ENCODE peak calls at places on chromosomes 1 and 21, in eight cellular contexts. One of them, this sample, is unnamed.

GRCh38 chr1:79290927-79291474 is 284.5 kb upstream of the ADGRL4 start:
- DNase-seq in endodermal cell: no peak
- DNase-seq in LNCaP clone FGC: peak
- DNase-seq in stimulated activated CD4-positive, alpha-beta T cell treated with anti-CD3 and anti-CD28 coated beads, TNF-alpha, amount 100 ng/mL, for 4 hours: no peak
- DNase-seq in aorta: no peak
- DNase-seq in 8988T: no peak
- DNase-seq in A172: no peak
- DNase-seq in COR-L47: no peak
- DNase-seq in this sample: no peak

GRCh38 chr1:247421074-247421473 is 5.1 kb downstream of the NLRP3 start:
- DNase-seq in endodermal cell: no peak
- DNase-seq in LNCaP clone FGC: no peak
- DNase-seq in stimulated activated CD4-positive, alpha-beta T cell treated with anti-CD3 and anti-CD28 coated beads, TNF-alpha, amount 100 ng/mL, for 4 hours: no peak
- DNase-seq in aorta: no peak
- DNase-seq in 8988T: no peak
- DNase-seq in A172: no peak
- DNase-seq in COR-L47: no peak
- DNase-seq in this sample: no peak

GRCh38 chr1:231931846-231932454 is 305.4 kb downstream of the DISC1 start:
- DNase-seq in endodermal cell: peak
- DNase-seq in LNCaP clone FGC: no peak
- DNase-seq in stimulated activated CD4-positive, alpha-beta T cell treated with anti-CD3 and anti-CD28 coated beads, TNF-alpha, amount 100 ng/mL, for 4 hours: no peak
- DNase-seq in aorta: no peak
- DNase-seq in 8988T: no peak
- DNase-seq in A172: no peak
- DNase-seq in COR-L47: no peak
- DNase-seq in this sample: peak

GRCh38 chr1:107432108-107432507 is 291.3 kb downstream of the NTNG1 start:
- DNase-seq in endodermal cell: no peak
- DNase-seq in LNCaP clone FGC: no peak
- DNase-seq in stimulated activated CD4-positive, alpha-beta T cell treated with anti-CD3 and anti-CD28 coated beads, TNF-alpha, amount 100 ng/mL, for 4 hours: no peak
- DNase-seq in aorta: no peak
- DNase-seq in 8988T: no peak
- DNase-seq in A172: no peak
- DNase-seq in COR-L47: no peak
- DNase-seq in this sample: no peak

GRCh38 chr1:159197767-159198557 is 6.7 kb upstream of the ACKR1 start:
- DNase-seq in endodermal cell: peak
- DNase-seq in LNCaP clone FGC: peak
- DNase-seq in stimulated activated CD4-positive, alpha-beta T cell treated with anti-CD3 and anti-CD28 coated beads, TNF-alpha, amount 100 ng/mL, for 4 hours: no peak
- DNase-seq in aorta: no peak
- DNase-seq in 8988T: peak
- DNase-seq in A172: peak
- DNase-seq in COR-L47: peak
- DNase-seq in this sample: peak

GRCh38 chr1:15950763-15951295 is 25.1 kb downstream of the ZBTB17 start:
- DNase-seq in endodermal cell: no peak
- DNase-seq in LNCaP clone FGC: no peak
- DNase-seq in stimulated activated CD4-positive, alpha-beta T cell treated with anti-CD3 and anti-CD28 coated beads, TNF-alpha, amount 100 ng/mL, for 4 hours: peak
- DNase-seq in aorta: peak
- DNase-seq in 8988T: no peak
- DNase-seq in A172: peak
- DNase-seq in COR-L47: no peak
- DNase-seq in this sample: no peak

GRCh38 chr1:54768093-54768492 is 3.8 kb upstream of the PARS2 start:
- DNase-seq in endodermal cell: no peak
- DNase-seq in LNCaP clone FGC: no peak
- DNase-seq in stimulated activated CD4-positive, alpha-beta T cell treated with anti-CD3 and anti-CD28 coated beads, TNF-alpha, amount 100 ng/mL, for 4 hours: no peak
- DNase-seq in aorta: no peak
- DNase-seq in 8988T: no peak
- DNase-seq in A172: no peak
- DNase-seq in COR-L47: no peak
- DNase-seq in this sample: no peak

GRCh38 chr1:160682983-160683886 is 28.4 kb downstream of the CD48 start:
- DNase-seq in endodermal cell: no peak
- DNase-seq in LNCaP clone FGC: no peak
- DNase-seq in stimulated activated CD4-positive, alpha-beta T cell treated with anti-CD3 and anti-CD28 coated beads, TNF-alpha, amount 100 ng/mL, for 4 hours: no peak
- DNase-seq in aorta: no peak
- DNase-seq in 8988T: no peak
- DNase-seq in A172: no peak
- DNase-seq in COR-L47: no peak
- DNase-seq in this sample: no peak

GRCh38 chr21:44911384-44912157 is 9.1 kb downstream of the ITGB2 start:
- DNase-seq in endodermal cell: peak
- DNase-seq in LNCaP clone FGC: peak
- DNase-seq in stimulated activated CD4-positive, alpha-beta T cell treated with anti-CD3 and anti-CD28 coated beads, TNF-alpha, amount 100 ng/mL, for 4 hours: no peak
- DNase-seq in aorta: peak
- DNase-seq in 8988T: no peak
- DNase-seq in A172: peak
- DNase-seq in COR-L47: peak
- DNase-seq in this sample: no peak

GRCh38 chr1:168202941-168203654 is 22.7 kb upstream of the SFT2D2 start:
- DNase-seq in endodermal cell: no peak
- DNase-seq in LNCaP clone FGC: no peak
- DNase-seq in stimulated activated CD4-positive, alpha-beta T cell treated with anti-CD3 and anti-CD28 coated beads, TNF-alpha, amount 100 ng/mL, for 4 hours: no peak
- DNase-seq in aorta: no peak
- DNase-seq in 8988T: no peak
- DNase-seq in A172: no peak
- DNase-seq in COR-L47: no peak
- DNase-seq in this sample: no peak

GRCh38 chr1:30400436-30400975 is 322.9 kb downstream of the MATN1 start:
- DNase-seq in endodermal cell: no peak
- DNase-seq in LNCaP clone FGC: no peak
- DNase-seq in stimulated activated CD4-positive, alpha-beta T cell treated with anti-CD3 and anti-CD28 coated beads, TNF-alpha, amount 100 ng/mL, for 4 hours: no peak
- DNase-seq in aorta: peak
- DNase-seq in 8988T: no peak
- DNase-seq in A172: no peak
- DNase-seq in COR-L47: no peak
- DNase-seq in this sample: no peak

GRCh38 chr21:45313015-45313414 is 25.3 kb upstream of the POFUT2 start:
- DNase-seq in endodermal cell: peak
- DNase-seq in LNCaP clone FGC: no peak
- DNase-seq in stimulated activated CD4-positive, alpha-beta T cell treated with anti-CD3 and anti-CD28 coated beads, TNF-alpha, amount 100 ng/mL, for 4 hours: no peak
- DNase-seq in aorta: peak
- DNase-seq in 8988T: no peak
- DNase-seq in A172: no peak
- DNase-seq in COR-L47: no peak
- DNase-seq in this sample: no peak

GRCh38 chr1:25697426-25698220 is 81.0 kb downstream of the MAN1C1 start:
- DNase-seq in endodermal cell: peak
- DNase-seq in LNCaP clone FGC: no peak
- DNase-seq in stimulated activated CD4-positive, alpha-beta T cell treated with anti-CD3 and anti-CD28 coated beads, TNF-alpha, amount 100 ng/mL, for 4 hours: no peak
- DNase-seq in aorta: no peak
- DNase-seq in 8988T: no peak
- DNase-seq in A172: no peak
- DNase-seq in COR-L47: no peak
- DNase-seq in this sample: no peak

GRCh38 chr1:200115532-200115931 is 88.0 kb downstream of the NR5A2 start:
- DNase-seq in endodermal cell: no peak
- DNase-seq in LNCaP clone FGC: no peak
- DNase-seq in stimulated activated CD4-positive, alpha-beta T cell treated with anti-CD3 and anti-CD28 coated beads, TNF-alpha, amount 100 ng/mL, for 4 hours: no peak
- DNase-seq in aorta: no peak
- DNase-seq in 8988T: no peak
- DNase-seq in A172: no peak
- DNase-seq in COR-L47: no peak
- DNase-seq in this sample: peak

GRCh38 chr1:21175324-21175669 is 1.4 kb downstream of the EIF4G3 start:
- DNase-seq in endodermal cell: no peak
- DNase-seq in LNCaP clone FGC: no peak
- DNase-seq in stimulated activated CD4-positive, alpha-beta T cell treated with anti-CD3 and anti-CD28 coated beads, TNF-alpha, amount 100 ng/mL, for 4 hours: no peak
- DNase-seq in aorta: peak
- DNase-seq in 8988T: no peak
- DNase-seq in A172: peak
- DNase-seq in COR-L47: no peak
- DNase-seq in this sample: no peak

GRCh38 chr1:220498188-220498587 is 29.7 kb upstream of the MARK1 start:
- DNase-seq in endodermal cell: no peak
- DNase-seq in LNCaP clone FGC: no peak
- DNase-seq in stimulated activated CD4-positive, alpha-beta T cell treated with anti-CD3 and anti-CD28 coated beads, TNF-alpha, amount 100 ng/mL, for 4 hours: no peak
- DNase-seq in aorta: no peak
- DNase-seq in 8988T: no peak
- DNase-seq in A172: peak
- DNase-seq in COR-L47: no peak
- DNase-seq in this sample: no peak

GRCh38 chr1:231362325-231362724 is 24.2 kb downstream of the SPRTN start:
- DNase-seq in endodermal cell: no peak
- DNase-seq in LNCaP clone FGC: no peak
- DNase-seq in stimulated activated CD4-positive, alpha-beta T cell treated with anti-CD3 and anti-CD28 coated beads, TNF-alpha, amount 100 ng/mL, for 4 hours: no peak
- DNase-seq in aorta: no peak
- DNase-seq in 8988T: no peak
- DNase-seq in A172: no peak
- DNase-seq in COR-L47: no peak
- DNase-seq in this sample: no peak

GRCh38 chr1:203807211-203807610 is 11.8 kb downstream of the ZBED6 start:
- DNase-seq in endodermal cell: no peak
- DNase-seq in LNCaP clone FGC: no peak
- DNase-seq in stimulated activated CD4-positive, alpha-beta T cell treated with anti-CD3 and anti-CD28 coated beads, TNF-alpha, amount 100 ng/mL, for 4 hours: no peak
- DNase-seq in aorta: no peak
- DNase-seq in 8988T: no peak
- DNase-seq in A172: peak
- DNase-seq in COR-L47: no peak
- DNase-seq in this sample: no peak

GRCh38 chr1:179933219-179933618 is 21.4 kb upstream of the CEP350 start:
- DNase-seq in endodermal cell: no peak
- DNase-seq in LNCaP clone FGC: no peak
- DNase-seq in stimulated activated CD4-positive, alpha-beta T cell treated with anti-CD3 and anti-CD28 coated beads, TNF-alpha, amount 100 ng/mL, for 4 hours: no peak
- DNase-seq in aorta: no peak
- DNase-seq in 8988T: no peak
- DNase-seq in A172: no peak
- DNase-seq in COR-L47: no peak
- DNase-seq in this sample: no peak

GRCh38 chr1:3515774-3516480 is 61.5 kb downstream of the ARHGEF16 start:
- DNase-seq in endodermal cell: no peak
- DNase-seq in LNCaP clone FGC: no peak
- DNase-seq in stimulated activated CD4-positive, alpha-beta T cell treated with anti-CD3 and anti-CD28 coated beads, TNF-alpha, amount 100 ng/mL, for 4 hours: no peak
- DNase-seq in aorta: no peak
- DNase-seq in 8988T: no peak
- DNase-seq in A172: peak
- DNase-seq in COR-L47: peak
- DNase-seq in this sample: no peak

GRCh38 chr1:54122992-54123391 is 29.8 kb downstream of the CDCP2 start:
- DNase-seq in endodermal cell: no peak
- DNase-seq in LNCaP clone FGC: no peak
- DNase-seq in stimulated activated CD4-positive, alpha-beta T cell treated with anti-CD3 and anti-CD28 coated beads, TNF-alpha, amount 100 ng/mL, for 4 hours: no peak
- DNase-seq in aorta: no peak
- DNase-seq in 8988T: no peak
- DNase-seq in A172: no peak
- DNase-seq in COR-L47: no peak
- DNase-seq in this sample: no peak

GRCh38 chr1:230158422-230159291 is 91.6 kb downstream of the GALNT2 start:
- DNase-seq in endodermal cell: peak
- DNase-seq in LNCaP clone FGC: peak
- DNase-seq in stimulated activated CD4-positive, alpha-beta T cell treated with anti-CD3 and anti-CD28 coated beads, TNF-alpha, amount 100 ng/mL, for 4 hours: no peak
- DNase-seq in aorta: no peak
- DNase-seq in 8988T: no peak
- DNase-seq in A172: no peak
- DNase-seq in COR-L47: peak
- DNase-seq in this sample: no peak

GRCh38 chr1:226634156-226634588 is 85.6 kb downstream of the STUM start:
- DNase-seq in endodermal cell: peak
- DNase-seq in LNCaP clone FGC: no peak
- DNase-seq in stimulated activated CD4-positive, alpha-beta T cell treated with anti-CD3 and anti-CD28 coated beads, TNF-alpha, amount 100 ng/mL, for 4 hours: peak
- DNase-seq in aorta: peak
- DNase-seq in 8988T: peak
- DNase-seq in A172: peak
- DNase-seq in COR-L47: peak
- DNase-seq in this sample: peak

GRCh38 chr21:35202431-35202830 is 153.3 kb upstream of the RUNX1 start:
- DNase-seq in endodermal cell: no peak
- DNase-seq in LNCaP clone FGC: no peak
- DNase-seq in stimulated activated CD4-positive, alpha-beta T cell treated with anti-CD3 and anti-CD28 coated beads, TNF-alpha, amount 100 ng/mL, for 4 hours: no peak
- DNase-seq in aorta: no peak
- DNase-seq in 8988T: no peak
- DNase-seq in A172: peak
- DNase-seq in COR-L47: no peak
- DNase-seq in this sample: no peak

GRCh38 chr21:39012314-39013230 is 170.7 kb downstream of the PSMG1 start:
- DNase-seq in endodermal cell: no peak
- DNase-seq in LNCaP clone FGC: no peak
- DNase-seq in stimulated activated CD4-positive, alpha-beta T cell treated with anti-CD3 and anti-CD28 coated beads, TNF-alpha, amount 100 ng/mL, for 4 hours: no peak
- DNase-seq in aorta: peak
- DNase-seq in 8988T: no peak
- DNase-seq in A172: no peak
- DNase-seq in COR-L47: no peak
- DNase-seq in this sample: no peak

GRCh38 chr21:38945536-38946245 is 140.0 kb downstream of the ETS2 start:
- DNase-seq in endodermal cell: peak
- DNase-seq in LNCaP clone FGC: no peak
- DNase-seq in stimulated activated CD4-positive, alpha-beta T cell treated with anti-CD3 and anti-CD28 coated beads, TNF-alpha, amount 100 ng/mL, for 4 hours: no peak
- DNase-seq in aorta: no peak
- DNase-seq in 8988T: no peak
- DNase-seq in A172: peak
- DNase-seq in COR-L47: peak
- DNase-seq in this sample: no peak

GRCh38 chr1:11990303-11991032 is 10.2 kb downstream of the MFN2 start:
- DNase-seq in endodermal cell: no peak
- DNase-seq in LNCaP clone FGC: no peak
- DNase-seq in stimulated activated CD4-positive, alpha-beta T cell treated with anti-CD3 and anti-CD28 coated beads, TNF-alpha, amount 100 ng/mL, for 4 hours: no peak
- DNase-seq in aorta: no peak
- DNase-seq in 8988T: no peak
- DNase-seq in A172: no peak
- DNase-seq in COR-L47: no peak
- DNase-seq in this sample: no peak

GRCh38 chr1:183075861-183076260 is 52.6 kb downstream of the LAMC1 start:
- DNase-seq in endodermal cell: no peak
- DNase-seq in LNCaP clone FGC: peak
- DNase-seq in stimulated activated CD4-positive, alpha-beta T cell treated with anti-CD3 and anti-CD28 coated beads, TNF-alpha, amount 100 ng/mL, for 4 hours: no peak
- DNase-seq in aorta: no peak
- DNase-seq in 8988T: no peak
- DNase-seq in A172: no peak
- DNase-seq in COR-L47: no peak
- DNase-seq in this sample: no peak

GRCh38 chr1:55997550-55997949 is 581.8 kb downstream of the PLPP3 start:
- DNase-seq in endodermal cell: no peak
- DNase-seq in LNCaP clone FGC: no peak
- DNase-seq in stimulated activated CD4-positive, alpha-beta T cell treated with anti-CD3 and anti-CD28 coated beads, TNF-alpha, amount 100 ng/mL, for 4 hours: no peak
- DNase-seq in aorta: no peak
- DNase-seq in 8988T: no peak
- DNase-seq in A172: no peak
- DNase-seq in COR-L47: no peak
- DNase-seq in this sample: no peak

GRCh38 chr1:6329851-6330250 is 63.7 kb downstream of the ACOT7 start:
- DNase-seq in endodermal cell: no peak
- DNase-seq in LNCaP clone FGC: no peak
- DNase-seq in stimulated activated CD4-positive, alpha-beta T cell treated with anti-CD3 and anti-CD28 coated beads, TNF-alpha, amount 100 ng/mL, for 4 hours: no peak
- DNase-seq in aorta: no peak
- DNase-seq in 8988T: no peak
- DNase-seq in A172: no peak
- DNase-seq in COR-L47: no peak
- DNase-seq in this sample: no peak

GRCh38 chr1:183096889-183097288 is 73.7 kb downstream of the LAMC1 start:
- DNase-seq in endodermal cell: no peak
- DNase-seq in LNCaP clone FGC: no peak
- DNase-seq in stimulated activated CD4-positive, alpha-beta T cell treated with anti-CD3 and anti-CD28 coated beads, TNF-alpha, amount 100 ng/mL, for 4 hours: no peak
- DNase-seq in aorta: no peak
- DNase-seq in 8988T: no peak
- DNase-seq in A172: no peak
- DNase-seq in COR-L47: no peak
- DNase-seq in this sample: no peak

GRCh38 chr1:88655685-88656299 is 28.3 kb upstream of the PKN2 start:
- DNase-seq in endodermal cell: no peak
- DNase-seq in LNCaP clone FGC: no peak
- DNase-seq in stimulated activated CD4-positive, alpha-beta T cell treated with anti-CD3 and anti-CD28 coated beads, TNF-alpha, amount 100 ng/mL, for 4 hours: no peak
- DNase-seq in aorta: no peak
- DNase-seq in 8988T: no peak
- DNase-seq in A172: peak
- DNase-seq in COR-L47: no peak
- DNase-seq in this sample: no peak

This sample was measured in A549.